ENCODE peak calls at places on chromosomes 4 and X, in six cellular contexts. E, H, Z, C, D and Y are unnamed samples.

GRCh38 chr4:38574559-38575333 is 89.3 kb upstream of the KLF3 start:
- DNase-seq in E (no peak), Z (no peak), C (peak; percentile 50), D (no peak), H (no peak), Y (no peak)

GRCh38 chr4:146458594-146458993 is 63.1 kb downstream of the SLC10A7 start:
- DNase-seq in E (no peak), Z (no peak), C (no peak), H (no peak), D (no peak), Y (no peak)

GRCh38 chr4:82213485-82214162 is 160.2 kb downstream of the HNRNPD start:
- DNase-seq in C (no peak), Z (no peak), D (no peak), E (no peak), H (no peak), Y (no peak)

GRCh38 chr4:68074397-68074796 is 55.3 kb downstream of the TMPRSS11F start:
- DNase-seq in Z (no peak), E (no peak), D (no peak), C (no peak), H (no peak), Y (no peak)

GRCh38 chrX:109740076-109740809 is 7.2 kb upstream of the ACSL4 start:
- DNase-seq in E (no peak), H (no peak), Z (no peak), C (no peak), D (peak; percentile 95), Y (no peak)

GRCh38 chr4:127782275-127783025 is at the start of gene HSPA4L:
- DNase-seq in H (peak; percentile 63), C (peak; percentile 31), Z (peak; percentile 93), E (peak; percentile 39), D (peak; percentile 68), Y (no peak)

GRCh38 chr4:5973486-5974220 is 44.6 kb downstream of the C4orf50 start:
- DNase-seq in D (no peak), E (peak; percentile 15), Z (peak; percentile 40), H (no peak), C (no peak), Y (no peak)

GRCh38 chr4:154908168-154908567 is 127.1 kb downstream of the RBM46 start:
- DNase-seq in C (no peak), D (no peak), H (no peak), E (no peak), Z (no peak), Y (no peak)

GRCh38 chr4:19063662-19064061 is 1042.1 kb upstream of the LCORL start:
- DNase-seq in C (no peak), E (no peak), Z (no peak), D (no peak), H (no peak), Y (no peak)

GRCh38 chr4:40363382-40363920 is 28.3 kb downstream of the CHRNA9 start:
- DNase-seq in E (peak; percentile 64), Z (no peak), D (no peak), C (peak; percentile 56), H (no peak), Y (no peak)

GRCh38 chr4:135032670-135033069 is 831.1 kb upstream of the PABPC4L start:
- DNase-seq in Z (no peak), D (no peak), E (no peak), C (no peak), H (no peak), Y (no peak)

GRCh38 chr4:76723373-76723772 is 174.6 kb downstream of the SOWAHB start:
- DNase-seq in E (no peak), C (no peak), H (no peak), D (no peak), Z (no peak), Y (no peak)

DNA sequence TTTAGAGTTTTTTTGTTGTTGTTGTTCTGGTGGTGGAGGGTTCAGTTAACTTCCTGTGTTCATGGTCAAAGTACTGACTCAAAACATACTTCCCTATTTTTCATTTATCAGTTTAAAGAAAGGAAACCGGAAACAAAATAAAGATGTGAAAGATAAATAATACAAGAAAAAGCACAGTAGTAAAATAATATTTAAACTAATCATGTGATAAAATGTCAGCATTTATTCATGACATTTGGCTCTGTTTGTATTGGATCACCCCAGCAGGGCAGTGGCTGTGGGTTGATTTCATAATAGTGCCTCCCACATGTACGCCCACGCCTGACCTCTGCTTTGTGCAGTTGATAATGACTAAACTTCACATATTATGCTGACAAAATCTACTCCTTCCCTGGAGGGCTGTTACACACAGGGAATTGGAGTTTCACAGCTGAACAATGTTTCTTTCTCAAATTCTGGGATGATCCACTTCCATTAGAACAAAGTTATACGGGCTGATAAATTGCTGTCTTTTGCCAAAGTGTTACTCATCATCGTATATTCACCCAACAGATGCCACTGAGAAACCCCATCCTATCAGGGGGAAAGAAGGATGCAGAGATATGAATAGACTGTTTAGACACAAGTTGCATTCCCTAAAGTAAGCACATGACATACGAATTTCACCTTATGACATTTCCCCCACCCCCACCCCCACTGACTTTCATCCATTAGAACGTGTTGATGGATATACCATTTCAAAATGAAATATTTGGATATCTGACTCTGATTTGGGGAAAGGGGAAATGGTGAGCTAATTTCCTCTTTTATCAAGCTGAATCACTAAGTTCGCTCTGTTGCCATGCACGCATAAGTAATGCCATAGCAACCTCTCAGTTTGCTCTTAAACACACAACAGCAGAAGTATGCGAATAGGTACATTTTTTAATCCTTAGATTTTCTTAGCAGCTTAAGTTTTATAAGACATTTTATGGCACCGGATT is 48.4 kb downstream of the AMELX start:
- DNase-seq in D (no peak), E (peak; percentile 56), H (no peak), C (peak; percentile 31), Z (peak; percentile 82), Y (no peak)
- TF ChIP-seq POLR2AphosphoS5 in D (no peak), E (peak; percentile 49), H (no peak), C (no peak), Z (no peak), Y (no peak)

GRCh38 chr4:132619968-132620367 is 529.1 kb upstream of the PCDH10 start:
- DNase-seq in C (no peak), E (no peak), D (no peak), Z (no peak), H (no peak), Y (no peak)
- H3K27ac ChIP-seq in C (no peak overlapping the region), E (no peak overlapping the region), D (no peak overlapping the region), Z (no peak overlapping the region), H (no peak overlapping the region), Y (no peak overlapping the region)

GRCh38 chr4:88591787-88592599 is at the start of gene HERC3:
- DNase-seq in E (peak; percentile 94), H (peak; percentile 59), D (peak; percentile 67), C (peak; percentile 94), Z (peak; percentile 95), Y (no peak)
- TF ChIP-seq POLR2A in E (no peak), H (no peak), D (no peak), C (peak; percentile 56), Z (peak; percentile 23), Y (peak; percentile 12)

GRCh38 chrX:100649550-100650356 is 5.8 kb downstream of the SRPX2 start:
- DNase-seq in E (no peak), C (peak; percentile 75), D (peak; percentile 90), H (no peak), Z (peak; percentile 92), Y (no peak)
- TF ChIP-seq POLR2AphosphoS5 in E (peak; percentile 3), C (peak; percentile 54), D (peak; percentile 25), H (no peak), Z (no peak), Y (peak; percentile 77)

GRCh38 chr4:139557506-139558110 is 1.6 kb upstream of the SETD7 start:
- DNase-seq in Z (no peak), D (no peak), E (peak; percentile 77), H (no peak), C (no peak), Y (no peak)

GRCh38 chr4:139556071-139556734 is at the start of gene SETD7:
- DNase-seq in D (no peak), Z (peak; percentile 90), C (peak; percentile 79), E (peak; percentile 74), H (peak; percentile 57), Y (peak; percentile 94)

GRCh38 chr4:139558235-139559094 is 2.4 kb upstream of the SETD7 start:
- DNase-seq in C (no peak), H (no peak), D (no peak), E (no peak), Z (peak; percentile 68), Y (no peak)

GRCh38 chr4:139555705-139556070 is 331 bp downstream of the SETD7 start:
- DNase-seq in E (peak; percentile 45), D (no peak), Z (peak; percentile 82), H (no peak), C (peak; percentile 49), Y (no peak)

DNA sequence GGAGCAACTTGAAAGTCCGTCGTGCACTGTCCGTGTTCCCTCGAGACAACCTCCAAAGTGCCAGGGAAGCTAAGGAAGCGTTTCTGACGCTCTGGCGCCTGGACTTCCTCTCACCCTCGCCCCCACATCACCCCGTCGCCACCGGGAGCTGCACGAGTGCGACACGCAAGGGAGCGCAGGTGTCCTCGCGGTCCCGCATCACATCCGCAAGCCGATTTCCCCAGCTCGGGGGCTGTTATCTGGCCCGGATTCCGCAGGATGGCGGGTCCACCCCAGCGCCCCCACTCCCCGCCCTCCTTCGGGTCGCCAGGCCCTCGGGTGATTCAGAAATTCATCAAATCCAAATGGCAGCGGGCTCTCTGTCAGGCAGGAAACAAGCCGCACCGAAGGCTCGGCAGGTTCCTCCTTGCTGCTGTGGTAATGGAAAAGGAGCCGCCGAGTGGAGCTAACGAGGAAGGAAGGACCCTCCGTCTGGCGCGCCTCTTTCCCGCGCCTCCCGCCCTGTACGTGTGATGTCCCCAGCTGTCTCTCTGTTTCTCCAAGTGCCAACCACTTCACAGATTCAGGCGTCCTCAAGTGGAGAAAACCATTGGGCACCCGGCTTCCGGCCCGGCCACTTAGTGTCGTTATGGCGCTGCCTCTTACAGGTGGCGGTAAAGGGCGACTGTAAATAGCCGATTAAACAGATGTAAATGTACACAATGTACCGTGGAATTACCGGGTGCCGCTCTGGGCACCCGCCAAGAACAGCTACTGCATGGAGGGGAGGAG is 901 bp upstream of the SETD7 start:
- DNase-seq in Z (peak; percentile 79), H (no peak), C (peak; percentile 81), D (no peak), E (peak; percentile 85), Y (no peak)
- H3K27ac ChIP-seq in Z (peak overlapping the region; percentile 97), H (peak overlapping the region; percentile 85), C (peak overlapping the region; percentile 88), D (no peak overlapping the region), E (peak overlapping the region; percentile 99), Y (peak overlapping the region; percentile 98)

GRCh38 chr4:15988222-15988621 is 25.2 kb upstream of the FGFBP2 start:
- DNase-seq in C (no peak), Z (no peak), H (no peak), D (no peak), E (no peak), Y (no peak)
- TF ChIP-seq POLR2A in C (no peak), Z (no peak), H (no peak), D (no peak), E (no peak), Y (no peak)

DNA sequence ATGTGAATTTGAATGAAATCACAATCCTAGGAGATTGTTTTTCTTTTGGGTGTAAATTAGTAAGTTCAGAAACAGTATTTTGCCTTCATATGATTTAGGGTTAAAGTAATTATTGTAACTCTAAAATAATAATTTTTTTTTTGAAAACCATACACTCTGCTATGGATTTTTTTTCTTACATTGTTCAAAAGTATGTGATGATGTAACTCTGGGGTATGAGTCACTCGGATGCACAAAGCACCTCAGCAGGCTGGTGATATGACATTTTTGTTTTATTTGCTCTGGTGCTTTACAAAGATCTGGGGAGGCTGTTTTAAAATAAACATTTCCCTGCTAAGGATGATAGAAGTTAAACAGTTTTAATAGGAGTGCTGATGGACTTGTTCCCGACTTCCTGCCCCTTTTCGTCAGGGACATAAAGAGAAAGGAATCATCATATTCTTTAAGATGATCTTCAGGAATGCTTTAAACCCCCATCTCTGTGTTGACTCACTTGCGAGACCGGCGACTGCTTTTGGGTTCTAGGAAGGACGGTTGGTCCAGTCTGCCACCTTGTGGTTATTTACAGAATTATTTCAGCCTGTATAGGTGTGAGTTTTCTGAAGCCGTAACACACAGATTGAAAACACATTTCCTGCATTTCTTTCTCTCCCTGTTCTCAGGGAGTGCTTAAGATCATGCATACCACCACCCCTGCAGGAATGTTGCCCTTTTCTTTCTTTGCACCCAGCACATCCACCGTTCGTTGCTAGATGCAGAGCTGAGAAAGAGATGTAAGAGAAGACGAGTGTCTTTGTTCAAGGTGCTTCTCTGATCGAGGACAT is 72.5 kb downstream of the RAPGEF2 start:
- DNase-seq in Z (peak; percentile 80), C (peak; percentile 62), H (peak; percentile 80), D (peak; percentile 77), E (peak; percentile 53), Y (no peak)
- TF ChIP-seq POLR2AphosphoS5 in Z (no peak), C (no peak), H (no peak), D (no peak), E (no peak), Y (peak; percentile 65)